ENCODE peak calls at places on chromosome 14, in ten cellular contexts. U, X, F, C, Q, L, Z, I, N and W are unnamed samples.

GRCh38 chr14:71620401-71620800 is 311.8 kb upstream of the RGS6 start:
- DNase-seq in U (no peak), X (no peak), F (no peak), C (no peak), Q (peak; percentile 73), L (no peak), Z (no peak), I (no peak), N (no peak), W (no peak)

GRCh38 chr14:64726585-64726890 is 22.3 kb downstream of the PLEKHG3 start:
- DNase-seq in U (no peak), X (peak; percentile 92), F (peak; percentile 66), C (peak; percentile 62), Q (no peak), L (peak; percentile 21), Z (no peak), I (no peak), N (peak; percentile 49), W (no peak)

GRCh38 chr14:62776300-62776699 is 269.0 kb downstream of the KCNH5 start:
- DNase-seq in U (no peak), X (no peak), F (no peak), C (no peak), Q (no peak), L (no peak), Z (no peak), I (no peak), N (no peak), W (no peak)

GRCh38 chr14:58280954-58281787 is 17.2 kb upstream of the ARID4A start:
- DNase-seq in U (no peak), X (peak; percentile 44), F (no peak), C (no peak), Q (peak; percentile 95), L (no peak), Z (peak; percentile 51), I (peak; percentile 25), N (no peak), W (no peak)

GRCh38 chr14:52267501-52268190 is at the start of gene PTGDR:
- DNase-seq in U (no peak), X (peak; percentile 82), F (no peak), C (peak; percentile 30), Q (no peak), L (no peak), Z (peak; percentile 43), I (no peak), N (peak; percentile 89), W (no peak)

GRCh38 chr14:58572092-58572853 is 65.5 kb upstream of the DACT1 start:
- DNase-seq in U (no peak), X (no peak), F (no peak), C (no peak), Q (no peak), L (no peak), Z (no peak), I (no peak), N (no peak), W (no peak)

GRCh38 chr14:35986219-35986573 is 160.1 kb downstream of the BRMS1L start:
- DNase-seq in U (no peak), X (no peak), F (no peak), C (no peak), Q (no peak), L (no peak), Z (no peak), I (no peak), N (no peak), W (no peak)

GRCh38 chr14:51562816-51563215 is 88.9 kb upstream of the FRMD6 start:
- DNase-seq in U (no peak), X (no peak), F (no peak), C (no peak), Q (no peak), L (no peak), Z (no peak), I (no peak), N (no peak), W (no peak)

GRCh38 chr14:53539489-53540126 is 386.5 kb upstream of the DDHD1 start:
- DNase-seq in U (peak; percentile 74), X (peak; percentile 78), F (peak; percentile 71), C (peak; percentile 77), Q (peak; percentile 94), L (peak; percentile 69), Z (peak; percentile 80), I (peak; percentile 23), N (peak; percentile 74), W (no peak)

GRCh38 chr14:34571771-34572170 is 32.3 kb upstream of the EAPP start:
- DNase-seq in U (no peak), X (no peak), F (no peak), C (no peak), Q (no peak), L (no peak), Z (no peak), I (no peak), N (no peak), W (no peak)

GRCh38 chr14:34568803-34569202 is 29.3 kb upstream of the EAPP start:
- DNase-seq in U (no peak), X (no peak), F (no peak), C (no peak), Q (no peak), L (no peak), Z (no peak), I (no peak), N (no peak), W (no peak)

GRCh38 chr14:34569750-34570149 is 30.2 kb upstream of the EAPP start:
- DNase-seq in U (no peak), X (no peak), F (no peak), C (no peak), Q (no peak), L (no peak), Z (no peak), I (no peak), N (no peak), W (no peak)
- H3K36me3 ChIP-seq in U (peaks cover 16% of the 10 kb centered on the region), X (peaks cover 52% of the 10 kb centered on the region), F (peaks cover 12% of the 10 kb centered on the region), C (peaks cover 99% of the 10 kb centered on the region), Q (peaks cover 8% of the 10 kb centered on the region), L (no peaks in the 10 kb centered on the region), Z (no peaks in the 10 kb centered on the region), I (peaks cover 50% of the 10 kb centered on the region), N (peaks cover 100% of the 10 kb centered on the region), W (peaks cover 71% of the 10 kb centered on the region)

DNA sequence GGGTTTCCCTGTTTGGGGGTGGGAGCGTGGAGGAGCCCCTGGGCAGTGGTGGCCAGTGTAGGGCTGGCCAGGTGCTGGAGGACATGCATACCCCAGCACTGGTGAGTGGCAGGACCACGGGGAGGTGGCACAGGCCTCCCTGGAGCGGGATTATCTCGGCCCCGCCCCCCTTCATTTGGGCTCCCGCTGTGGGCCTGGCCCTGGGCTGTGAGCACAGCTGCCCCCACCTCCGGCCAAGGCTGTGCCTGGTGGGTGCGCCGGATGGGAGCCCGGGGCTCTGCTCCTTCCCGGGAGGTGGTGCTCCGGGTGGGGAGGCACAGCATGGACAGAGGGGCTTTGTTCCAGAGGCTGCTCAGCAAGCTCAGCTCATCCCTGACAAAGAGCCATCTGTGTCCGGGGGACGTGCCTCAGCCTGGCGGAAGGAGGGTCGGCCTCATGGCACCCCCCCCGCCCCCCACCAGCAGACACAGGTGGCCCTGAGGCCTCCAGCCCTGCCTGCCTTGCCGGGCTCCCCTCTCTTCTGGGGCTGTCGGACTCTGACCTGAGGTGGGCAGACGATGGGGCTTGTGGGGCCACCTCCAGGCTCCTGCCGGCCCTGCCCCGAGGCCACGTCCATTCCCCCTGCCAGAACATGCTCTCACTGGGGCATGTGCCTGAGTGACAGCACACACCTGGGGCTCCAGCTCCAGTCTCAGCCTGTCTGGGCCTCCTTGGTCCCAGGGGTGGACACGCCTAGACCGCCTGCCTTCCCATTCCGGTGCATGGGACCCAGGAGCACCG is 8.4 kb downstream of the TEDC1 start:
- DNase-seq in U (no peak), X (no peak), F (no peak), C (no peak), Q (no peak), L (no peak), Z (no peak), I (no peak), N (no peak), W (no peak)
- TF ChIP-seq POLR2A in U (no peak), X (no peak), F (no peak), C (no peak), Q (no peak), L (no peak), Z (no peak), I (no peak), N (no peak), W (no peak)

GRCh38 chr14:74954947-74955228 is 509 bp downstream of the PGF start:
- DNase-seq in U (no peak), X (no peak), F (no peak), C (no peak), Q (peak; percentile 17), L (no peak), Z (no peak), I (no peak), N (no peak), W (no peak)

GRCh38 chr14:74955229-74955999 is at the start of gene PGF:
- DNase-seq in U (peak; percentile 75), X (peak; percentile 77), F (peak; percentile 7), C (peak; percentile 74), Q (peak; percentile 72), L (peak; percentile 65), Z (peak; percentile 78), I (peak; percentile 80), N (peak; percentile 89), W (no peak)

GRCh38 chr14:74954232-74954946 is 1.0 kb downstream of the PGF start:
- DNase-seq in U (no peak), X (no peak), F (no peak), C (no peak), Q (peak; percentile 56), L (no peak), Z (no peak), I (peak; percentile 40), N (no peak), W (no peak)

GRCh38 chr14:74956280-74957072 is 1.1 kb upstream of the PGF start:
- DNase-seq in U (no peak), X (no peak), F (no peak), C (no peak), Q (no peak), L (no peak), Z (no peak), I (no peak), N (no peak), W (no peak)

DNA sequence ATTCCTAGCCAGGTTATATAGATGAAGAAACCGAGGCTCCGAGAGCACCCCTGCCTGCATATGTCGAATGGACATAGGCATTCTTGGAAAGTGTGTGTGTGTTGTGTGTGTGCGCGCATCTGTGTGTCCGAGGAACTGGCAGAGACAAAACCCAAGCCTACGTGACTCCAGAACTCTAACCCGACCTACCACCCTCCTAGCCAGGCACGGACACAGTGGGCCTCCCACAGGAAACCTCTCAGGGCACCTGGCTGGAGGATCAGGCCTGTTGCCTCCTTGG is 543 bp upstream of the PGF start:
- DNase-seq in U (no peak), X (no peak), F (no peak), C (no peak), Q (no peak), L (no peak), Z (no peak), I (no peak), N (no peak), W (no peak)
- H3K4me3 ChIP-seq in U (peak overlapping the region; percentile 48), X (peak overlapping the region; percentile 40), F (peak overlapping the region; percentile 58), C (peak overlapping the region; percentile 59), Q (peak overlapping the region; percentile 94), L (peak overlapping the region; percentile 23), Z (no peak overlapping the region), I (peak overlapping the region; percentile 43), N (no peak overlapping the region), W (peak overlapping the region; percentile 62)

DNA sequence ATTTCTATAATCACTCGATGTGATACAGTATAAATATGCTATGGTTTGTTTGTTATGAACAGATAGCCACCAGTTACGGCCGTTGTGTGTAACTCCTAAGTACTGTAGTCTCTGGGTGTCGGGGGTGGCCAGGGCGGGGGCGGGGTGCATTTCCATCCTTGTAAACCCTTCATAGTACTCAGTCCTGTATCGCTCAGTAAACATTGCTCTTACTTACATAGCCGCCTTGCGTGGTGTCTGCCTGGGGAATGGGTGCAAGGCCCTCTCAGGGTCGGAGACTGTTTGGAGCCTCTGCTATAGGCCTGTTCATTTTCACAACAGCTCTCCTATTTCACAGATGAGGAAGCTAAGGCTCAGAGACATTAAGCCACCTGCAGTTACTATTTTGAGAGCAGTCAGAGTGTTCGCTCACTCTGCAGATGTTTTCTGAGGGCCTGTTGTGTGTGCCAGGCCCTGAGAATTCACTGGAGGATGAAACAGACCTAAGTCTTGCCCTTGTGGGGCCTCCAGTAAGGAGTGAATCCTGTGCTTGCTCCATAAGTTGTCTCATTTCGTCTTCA is 42.5 kb downstream of the JDP2 start:
- DNase-seq in U (peak; percentile 39), X (peak; percentile 52), F (no peak), C (peak; percentile 17), Q (no peak), L (no peak), Z (no peak), I (no peak), N (no peak), W (no peak)
- H3K36me3 ChIP-seq in U (no peaks in the 10 kb centered on the region), X (no peaks in the 10 kb centered on the region), F (no peaks in the 10 kb centered on the region), C (peaks cover 67% of the 10 kb centered on the region), Q (peaks cover 3% of the 10 kb centered on the region), L (no peaks in the 10 kb centered on the region), Z (no peaks in the 10 kb centered on the region), I (no peaks in the 10 kb centered on the region), N (peaks cover 69% of the 10 kb centered on the region), W (peaks cover 24% of the 10 kb centered on the region)